ENCODE peak calls at places on chromosomes 16 and 17, in ten cellular contexts. One of them, this sample, is unnamed.

GRCh38 chr17:63543822-63544420 is 6.4 kb upstream of the DCAF7 start:
- DNase-seq in endothelial cell of umbilical vein: no peak
- DNase-seq in mesendoderm: no peak
- DNase-seq in neuronal stem cell: no peak
- DNase-seq in OCI-LY7: peak; percentile 28
- DNase-seq in GM23338: no peak
- DNase-seq in GM23248: no peak
- DNase-seq in A549: no peak
- DNase-seq in IMR-90: no peak
- DNase-seq in Karpas-422: no peak
- DNase-seq in this sample: no peak

GRCh38 chr17:34997355-34997862 is 17.1 kb downstream of the LIG3 start:
- DNase-seq in endothelial cell of umbilical vein: peak; percentile 21
- DNase-seq in mesendoderm: no peak
- DNase-seq in neuronal stem cell: no peak
- DNase-seq in OCI-LY7: no peak
- DNase-seq in GM23338: no peak
- DNase-seq in GM23248: no peak
- DNase-seq in A549: no peak
- DNase-seq in IMR-90: peak; percentile 87
- DNase-seq in Karpas-422: no peak
- DNase-seq in this sample: peak; percentile 90

GRCh38 chr17:35254107-35254802 is 11.4 kb downstream of the SLFN5 start:
- DNase-seq in endothelial cell of umbilical vein: peak; percentile 98
- DNase-seq in mesendoderm: no peak
- DNase-seq in neuronal stem cell: no peak
- DNase-seq in OCI-LY7: no peak
- DNase-seq in GM23338: no peak
- DNase-seq in GM23248: peak; percentile 98
- DNase-seq in A549: peak; percentile 43
- DNase-seq in IMR-90: peak; percentile 97
- DNase-seq in Karpas-422: no peak
- DNase-seq in this sample: peak; percentile 99

GRCh38 chr16:21064203-21064602 is 86.4 kb downstream of the DNAH3 start:
- DNase-seq in endothelial cell of umbilical vein: no peak
- DNase-seq in mesendoderm: no peak
- DNase-seq in neuronal stem cell: no peak
- DNase-seq in OCI-LY7: no peak
- DNase-seq in GM23338: no peak
- DNase-seq in GM23248: no peak
- DNase-seq in A549: no peak
- DNase-seq in IMR-90: no peak
- DNase-seq in Karpas-422: no peak
- DNase-seq in this sample: no peak

GRCh38 chr17:17152385-17152784 is 53.7 kb downstream of the PLD6 start:
- DNase-seq in endothelial cell of umbilical vein: peak; percentile 13
- DNase-seq in mesendoderm: no peak
- DNase-seq in neuronal stem cell: no peak
- DNase-seq in OCI-LY7: no peak
- DNase-seq in GM23338: no peak
- DNase-seq in GM23248: peak; percentile 66
- DNase-seq in A549: no peak
- DNase-seq in IMR-90: no peak
- DNase-seq in Karpas-422: no peak
- DNase-seq in this sample: no peak

GRCh38 chr17:78408476-78409020 is 30.1 kb downstream of the PGS1 start:
- DNase-seq in endothelial cell of umbilical vein: no peak
- DNase-seq in mesendoderm: no peak
- DNase-seq in neuronal stem cell: no peak
- DNase-seq in OCI-LY7: no peak
- DNase-seq in GM23338: no peak
- DNase-seq in GM23248: no peak
- DNase-seq in A549: no peak
- DNase-seq in IMR-90: no peak
- DNase-seq in Karpas-422: no peak
- DNase-seq in this sample: no peak

GRCh38 chr17:7001562-7001961 is 5.7 kb downstream of the ALOX12 start:
- DNase-seq in endothelial cell of umbilical vein: peak; percentile 59
- DNase-seq in mesendoderm: peak; percentile 40
- DNase-seq in neuronal stem cell: no peak
- DNase-seq in OCI-LY7: no peak
- DNase-seq in GM23338: peak; percentile 69
- DNase-seq in GM23248: peak; percentile 32
- DNase-seq in A549: no peak
- DNase-seq in IMR-90: no peak
- DNase-seq in Karpas-422: no peak
- DNase-seq in this sample: no peak

GRCh38 chr17:4658478-4659305 is 17.2 kb upstream of the ALOX15 start:
- DNase-seq in endothelial cell of umbilical vein: peak; percentile 51
- DNase-seq in mesendoderm: no peak
- DNase-seq in neuronal stem cell: no peak
- DNase-seq in OCI-LY7: no peak
- DNase-seq in GM23338: no peak
- DNase-seq in GM23248: peak; percentile 41
- DNase-seq in A549: no peak
- DNase-seq in IMR-90: peak; percentile 86
- DNase-seq in Karpas-422: no peak
- DNase-seq in this sample: peak; percentile 10

GRCh38 chr17:79485399-79485985 is 125.4 kb downstream of the RBFOX3 start:
- DNase-seq in endothelial cell of umbilical vein: no peak
- DNase-seq in mesendoderm: peak; percentile 8
- DNase-seq in neuronal stem cell: no peak
- DNase-seq in OCI-LY7: no peak
- DNase-seq in GM23338: no peak
- DNase-seq in GM23248: no peak
- DNase-seq in A549: no peak
- DNase-seq in IMR-90: no peak
- DNase-seq in Karpas-422: no peak
- DNase-seq in this sample: no peak

GRCh38 chr16:4895366-4895765 is 41.6 kb downstream of the PPL start:
- DNase-seq in endothelial cell of umbilical vein: no peak
- DNase-seq in mesendoderm: no peak
- DNase-seq in neuronal stem cell: no peak
- DNase-seq in OCI-LY7: no peak
- DNase-seq in GM23338: no peak
- DNase-seq in GM23248: no peak
- DNase-seq in A549: no peak
- DNase-seq in IMR-90: no peak
- DNase-seq in Karpas-422: no peak
- DNase-seq in this sample: no peak

GRCh38 chr16:88566158-88566557 is 4.0 kb upstream of the ZC3H18 start:
- DNase-seq in endothelial cell of umbilical vein: peak; percentile 30
- DNase-seq in mesendoderm: peak; percentile 69
- DNase-seq in neuronal stem cell: peak; percentile 33
- DNase-seq in OCI-LY7: no peak
- DNase-seq in GM23338: peak; percentile 36
- DNase-seq in GM23248: peak; percentile 90
- DNase-seq in A549: no peak
- DNase-seq in IMR-90: peak; percentile 75
- DNase-seq in Karpas-422: no peak
- DNase-seq in this sample: peak; percentile 21

GRCh38 chr17:8122923-8123694 is 797 bp downstream of the HES7 start:
- DNase-seq in endothelial cell of umbilical vein: peak; percentile 19
- DNase-seq in mesendoderm: peak; percentile 41
- DNase-seq in neuronal stem cell: peak; percentile 27
- DNase-seq in OCI-LY7: peak; percentile 37
- DNase-seq in GM23338: peak; percentile 44
- DNase-seq in GM23248: peak; percentile 70
- DNase-seq in A549: peak; percentile 39
- DNase-seq in IMR-90: peak; percentile 27
- DNase-seq in Karpas-422: peak; percentile 57
- DNase-seq in this sample: peak; percentile 47

DNA sequence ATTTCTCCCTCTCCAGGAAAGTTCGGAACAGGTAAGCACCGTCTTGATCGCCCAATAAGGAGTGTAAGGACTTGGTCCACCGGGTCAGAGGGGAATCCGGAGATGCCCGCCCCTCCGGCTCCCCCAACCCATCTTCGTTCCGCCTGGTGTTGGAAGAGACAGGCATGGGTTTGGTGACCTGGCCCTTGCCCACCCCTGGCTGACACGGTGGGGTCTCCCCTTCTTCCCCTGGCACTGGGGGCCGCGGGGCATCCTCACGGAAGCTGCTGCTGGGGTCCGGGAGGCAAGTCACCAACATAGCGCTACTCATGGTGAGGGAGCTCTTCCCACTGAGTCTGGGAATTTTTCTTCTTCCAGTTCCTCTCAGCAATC is 3.2 kb downstream of the AXIN2 start:
- DNase-seq in endothelial cell of umbilical vein: no peak
- DNase-seq in mesendoderm: no peak
- DNase-seq in neuronal stem cell: no peak
- DNase-seq in OCI-LY7: no peak
- DNase-seq in GM23338: no peak
- DNase-seq in GM23248: no peak
- DNase-seq in A549: no peak
- DNase-seq in IMR-90: no peak
- DNase-seq in Karpas-422: no peak
- DNase-seq in this sample: no peak
- H3K4me3 ChIP-seq in endothelial cell of umbilical vein: no peak overlapping the region
- H3K4me3 ChIP-seq in mesendoderm: no peak overlapping the region
- H3K4me3 ChIP-seq in neuronal stem cell: no peak overlapping the region
- H3K4me3 ChIP-seq in OCI-LY7: no peak overlapping the region
- H3K4me3 ChIP-seq in GM23338: peak overlapping the region; percentile 98
- H3K4me3 ChIP-seq in GM23248: no peak overlapping the region
- H3K4me3 ChIP-seq in A549: no peak overlapping the region
- H3K4me3 ChIP-seq in IMR-90: no peak overlapping the region
- H3K4me3 ChIP-seq in Karpas-422: no peak overlapping the region
- H3K4me3 ChIP-seq in this sample: no peak overlapping the region

GRCh38 chr17:57264776-57265175 is 8.5 kb downstream of the MSI2 start:
- DNase-seq in endothelial cell of umbilical vein: no peak
- DNase-seq in mesendoderm: no peak
- DNase-seq in neuronal stem cell: no peak
- DNase-seq in OCI-LY7: no peak
- DNase-seq in GM23338: no peak
- DNase-seq in GM23248: no peak
- DNase-seq in A549: no peak
- DNase-seq in IMR-90: no peak
- DNase-seq in Karpas-422: no peak
- DNase-seq in this sample: no peak

GRCh38 chr17:57266842-57267241 is 10.5 kb downstream of the MSI2 start:
- DNase-seq in endothelial cell of umbilical vein: no peak
- DNase-seq in mesendoderm: no peak
- DNase-seq in neuronal stem cell: no peak
- DNase-seq in OCI-LY7: no peak
- DNase-seq in GM23338: no peak
- DNase-seq in GM23248: no peak
- DNase-seq in A549: no peak
- DNase-seq in IMR-90: no peak
- DNase-seq in Karpas-422: no peak
- DNase-seq in this sample: no peak

GRCh38 chr17:57261084-57261461 is 4.8 kb downstream of the MSI2 start:
- DNase-seq in endothelial cell of umbilical vein: no peak
- DNase-seq in mesendoderm: no peak
- DNase-seq in neuronal stem cell: no peak
- DNase-seq in OCI-LY7: no peak
- DNase-seq in GM23338: no peak
- DNase-seq in GM23248: no peak
- DNase-seq in A549: no peak
- DNase-seq in IMR-90: no peak
- DNase-seq in Karpas-422: no peak
- DNase-seq in this sample: peak; percentile 23

GRCh38 chr17:57262557-57262956 is 6.2 kb downstream of the MSI2 start:
- DNase-seq in endothelial cell of umbilical vein: no peak
- DNase-seq in mesendoderm: no peak
- DNase-seq in neuronal stem cell: no peak
- DNase-seq in OCI-LY7: no peak
- DNase-seq in GM23338: no peak
- DNase-seq in GM23248: no peak
- DNase-seq in A549: no peak
- DNase-seq in IMR-90: no peak
- DNase-seq in Karpas-422: no peak
- DNase-seq in this sample: no peak

DNA sequence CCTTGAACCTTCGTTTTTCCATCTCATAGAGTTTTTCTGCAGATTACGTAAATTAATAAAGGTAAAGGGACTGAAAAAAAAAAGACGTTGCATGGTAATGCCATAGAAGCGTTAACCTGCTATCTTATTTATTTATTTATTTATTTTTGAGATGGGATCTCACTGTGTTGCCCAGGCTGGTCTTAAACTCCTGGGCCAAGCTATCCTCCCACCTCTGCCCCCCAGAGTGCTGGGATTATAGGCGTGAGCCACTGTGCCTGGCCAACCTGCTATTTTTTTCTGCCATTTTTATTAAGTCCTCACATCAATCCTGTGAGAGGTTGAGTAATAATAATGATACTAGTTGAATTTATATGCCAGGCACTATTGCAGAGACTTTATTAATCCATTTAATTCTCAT is 7.9 kb downstream of the MSI2 start:
- DNase-seq in endothelial cell of umbilical vein: no peak
- DNase-seq in mesendoderm: no peak
- DNase-seq in neuronal stem cell: no peak
- DNase-seq in OCI-LY7: no peak
- DNase-seq in GM23338: no peak
- DNase-seq in GM23248: no peak
- DNase-seq in A549: no peak
- DNase-seq in IMR-90: no peak
- DNase-seq in Karpas-422: no peak
- DNase-seq in this sample: no peak
- H3K4me1 ChIP-seq in endothelial cell of umbilical vein: no peaks in the 10 kb centered on the region
- H3K4me1 ChIP-seq in mesendoderm: peaks cover 2% of the 10 kb centered on the region
- H3K4me1 ChIP-seq in neuronal stem cell: peaks cover 13% of the 10 kb centered on the region
- H3K4me1 ChIP-seq in OCI-LY7: peaks cover 36% of the 10 kb centered on the region
- H3K4me1 ChIP-seq in GM23338: peaks cover 17% of the 10 kb centered on the region
- H3K4me1 ChIP-seq in GM23248: no peaks in the 10 kb centered on the region
- H3K4me1 ChIP-seq in A549: peaks cover 13% of the 10 kb centered on the region
- H3K4me1 ChIP-seq in IMR-90: no peaks in the 10 kb centered on the region
- H3K4me1 ChIP-seq in Karpas-422: peaks cover 40% of the 10 kb centered on the region
- H3K4me1 ChIP-seq in this sample: no peaks in the 10 kb centered on the region

DNA sequence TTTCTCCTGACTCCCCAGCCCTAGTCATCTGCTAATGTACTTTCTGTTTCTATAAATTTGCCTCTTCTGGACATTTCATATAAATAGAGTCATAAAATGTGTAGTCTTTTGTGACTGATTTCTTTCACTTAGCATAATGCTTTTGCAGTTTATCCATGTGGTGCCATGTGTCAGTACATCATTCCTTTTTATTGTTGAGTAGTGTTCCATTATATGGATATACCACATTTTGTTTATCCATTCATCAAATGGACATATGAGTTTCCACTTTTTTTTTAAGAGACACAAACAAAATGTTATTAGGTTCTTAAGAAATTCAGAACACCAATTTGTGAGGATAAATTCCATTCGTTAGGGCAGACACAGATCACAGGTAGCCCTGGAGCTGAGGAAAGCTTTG is 11.0 kb downstream of the DBF4B start:
- DNase-seq in endothelial cell of umbilical vein: no peak
- DNase-seq in mesendoderm: no peak
- DNase-seq in neuronal stem cell: no peak
- DNase-seq in OCI-LY7: no peak
- DNase-seq in GM23338: no peak
- DNase-seq in GM23248: no peak
- DNase-seq in A549: no peak
- DNase-seq in IMR-90: no peak
- DNase-seq in Karpas-422: no peak
- DNase-seq in this sample: no peak
- H3K4me2 ChIP-seq in endothelial cell of umbilical vein: no peak overlapping the region
- H3K4me2 ChIP-seq in mesendoderm: no peak overlapping the region
- H3K4me2 ChIP-seq in neuronal stem cell: no peak overlapping the region
- H3K4me2 ChIP-seq in OCI-LY7: no peak overlapping the region
- H3K4me2 ChIP-seq in GM23338: no peak overlapping the region
- H3K4me2 ChIP-seq in GM23248: no peak overlapping the region
- H3K4me2 ChIP-seq in A549: no peak overlapping the region
- H3K4me2 ChIP-seq in IMR-90: no peak overlapping the region
- H3K4me2 ChIP-seq in Karpas-422: no peak overlapping the region
- H3K4me2 ChIP-seq in this sample: no peak overlapping the region

GRCh38 chr17:31318298-31319190 is 2.9 kb downstream of the EVI2A start:
- DNase-seq in endothelial cell of umbilical vein: peak; percentile 4
- DNase-seq in mesendoderm: peak; percentile 18
- DNase-seq in neuronal stem cell: no peak
- DNase-seq in OCI-LY7: peak; percentile 87
- DNase-seq in GM23338: peak; percentile 29
- DNase-seq in GM23248: peak; percentile 45
- DNase-seq in A549: no peak
- DNase-seq in IMR-90: peak; percentile 85
- DNase-seq in Karpas-422: peak; percentile 69
- DNase-seq in this sample: peak; percentile 93
- H3K4me3 ChIP-seq in endothelial cell of umbilical vein: no peak overlapping the region
- H3K4me3 ChIP-seq in mesendoderm: no peak overlapping the region
- H3K4me3 ChIP-seq in neuronal stem cell: no peak overlapping the region
- H3K4me3 ChIP-seq in OCI-LY7: peak overlapping the region; percentile 77
- H3K4me3 ChIP-seq in GM23338: no peak overlapping the region
- H3K4me3 ChIP-seq in GM23248: no peak overlapping the region
- H3K4me3 ChIP-seq in A549: no peak overlapping the region
- H3K4me3 ChIP-seq in IMR-90: no peak overlapping the region
- H3K4me3 ChIP-seq in Karpas-422: peak overlapping the region; percentile 42
- H3K4me3 ChIP-seq in this sample: peak overlapping the region; percentile 43